ENCODE peak calls at places on chromosomes 3 and 15, in seven cellular contexts. C is adrenal gland, U is body of pancreas, L is lower leg skin, Q is heart left ventricle, H is A549, T is gastrocnemius medialis. I is an unnamed sample.

GRCh38 chr15:36449662-36450145 is 129.7 kb upstream of the CDIN1 start:
- DNase-seq in C (no peak), U (no peak), L (no peak), Q (no peak), H (no peak), T (no peak), I (no peak)

GRCh38 chr3:99805160-99805559 is 12.5 kb upstream of the CMSS1 start:
- DNase-seq in C (no peak), U (no peak), L (no peak), Q (no peak), H (no peak), T (no peak), I (no peak)

GRCh38 chr3:43388909-43389308 is 102.6 kb downstream of the SNRK start:
- DNase-seq in C (no peak), U (no peak), L (no peak), Q (no peak), H (no peak), T (no peak), I (no peak)

GRCh38 chr3:42213417-42213816 is 52.6 kb downstream of the CCK start:
- DNase-seq in C (no peak), U (no peak), L (no peak), Q (no peak), H (no peak), T (peak), I (no peak)

GRCh38 chr3:192935441-192935840 is 17.8 kb upstream of the MB21D2 start:
- DNase-seq in C (no peak), U (no peak), L (no peak), Q (no peak), H (no peak), T (no peak), I (no peak)

GRCh38 chr15:69467636-69468035 is 15.0 kb downstream of the RPLP1 start:
- DNase-seq in C (no peak), U (no peak), L (peak), Q (no peak), H (no peak), T (no peak), I (no peak)

GRCh38 chr15:93091465-93091864 is 2.5 kb upstream of the RGMA start:
- DNase-seq in C (no peak), U (no peak), L (no peak), Q (no peak), H (no peak), T (no peak), I (no peak)

GRCh38 chr3:50503504-50503903 is at the start of gene CACNA2D2:
- DNase-seq in C (no peak), U (peak), L (peak), Q (peak), H (peak), T (peak), I (peak)

GRCh38 chr3:32120480-32120879 is 14.1 kb downstream of the GPD1L start:
- DNase-seq in C (no peak), U (no peak), L (no peak), Q (no peak), H (no peak), T (no peak), I (no peak)

GRCh38 chr15:45112592-45113379 is 1.2 kb downstream of the DUOX2 start:
- DNase-seq in C (no peak), U (no peak), L (no peak), Q (no peak), H (no peak), T (no peak), I (no peak)

GRCh38 chr3:143150979-143151726 is 31.6 kb downstream of the CHST2 start:
- DNase-seq in C (no peak), U (peak), L (no peak), Q (peak), H (no peak), T (no peak), I (no peak)

GRCh38 chr15:43920815-43921214 is 94.0 kb downstream of the WDR76 start:
- DNase-seq in C (no peak), U (no peak), L (no peak), Q (no peak), H (no peak), T (no peak), I (no peak)

GRCh38 chr15:29968099-29968892 is 114.5 kb upstream of the GOLGA8J start:
- DNase-seq in C (no peak), U (peak), L (no peak), Q (no peak), H (peak), T (no peak), I (no peak)

GRCh38 chr15:99123706-99124451 is 19.0 kb downstream of the SYNM start:
- DNase-seq in C (peak), U (peak), L (peak), Q (peak), H (peak), T (peak), I (no peak)

GRCh38 chr3:152385761-152386160 is 117.0 kb downstream of the MBNL1 start:
- DNase-seq in C (no peak), U (no peak), L (no peak), Q (no peak), H (peak), T (no peak), I (no peak)

GRCh38 chr3:131216801-131217200 is 164.8 kb upstream of the NUDT16 start:
- DNase-seq in C (peak), U (no peak), L (no peak), Q (no peak), H (peak), T (no peak), I (no peak)

GRCh38 chr3:88957751-88958452 is 149.5 kb upstream of the EPHA3 start:
- DNase-seq in C (no peak), U (no peak), L (no peak), Q (no peak), H (no peak), T (no peak), I (no peak)

GRCh38 chr3:155241559-155241958 is 51.9 kb downstream of the STRIT1 start:
- DNase-seq in C (no peak), U (no peak), L (no peak), Q (no peak), H (no peak), T (no peak), I (no peak)

GRCh38 chr3:13637953-13638352 is 89.0 kb downstream of the FBLN2 start:
- DNase-seq in C (no peak), U (no peak), L (no peak), Q (no peak), H (no peak), T (no peak), I (no peak)

GRCh38 chr3:29463306-29463705 is 182.4 kb downstream of the RBMS3 start:
- DNase-seq in C (no peak), U (no peak), L (no peak), Q (no peak), H (no peak), T (no peak), I (no peak)

GRCh38 chr3:71542548-71543370 is 40.8 kb downstream of the FOXP1 start:
- DNase-seq in C (peak), U (peak), L (peak), Q (peak), H (peak), T (peak), I (peak)

GRCh38 chr15:52540374-52541012 is 11.8 kb upstream of the MYO5A start:
- DNase-seq in C (no peak), U (no peak), L (no peak), Q (no peak), H (no peak), T (no peak), I (no peak)

GRCh38 chr3:187196573-187197094 is 652 bp upstream of the RTP1 start:
- DNase-seq in C (no peak), U (no peak), L (no peak), Q (no peak), H (no peak), T (no peak), I (no peak)

GRCh38 chr3:118262800-118263402 is 771.7 kb downstream of the IGSF11 start:
- DNase-seq in C (no peak), U (no peak), L (no peak), Q (no peak), H (no peak), T (no peak), I (no peak)

GRCh38 chr3:188043891-188044290 is 110.1 kb upstream of the LPP start:
- DNase-seq in C (no peak), U (no peak), L (no peak), Q (no peak), H (no peak), T (no peak), I (no peak)

GRCh38 chr15:86645861-86646393 is 566.3 kb downstream of the AGBL1 start:
- DNase-seq in C (no peak), U (no peak), L (no peak), Q (no peak), H (no peak), T (no peak), I (no peak)

GRCh38 chr3:174168538-174169254 is 690.4 kb upstream of the NAALADL2 start:
- DNase-seq in C (no peak), U (no peak), L (peak), Q (no peak), H (no peak), T (no peak), I (no peak)

GRCh38 chr15:76024021-76024768 is 12.0 kb upstream of the NRG4 start:
- DNase-seq in C (no peak), U (peak), L (no peak), Q (no peak), H (no peak), T (no peak), I (no peak)

GRCh38 chr3:9009976-9010545 is 46.8 kb upstream of the RAD18 start:
- DNase-seq in C (no peak), U (no peak), L (no peak), Q (no peak), H (no peak), T (no peak), I (no peak)

DNA sequence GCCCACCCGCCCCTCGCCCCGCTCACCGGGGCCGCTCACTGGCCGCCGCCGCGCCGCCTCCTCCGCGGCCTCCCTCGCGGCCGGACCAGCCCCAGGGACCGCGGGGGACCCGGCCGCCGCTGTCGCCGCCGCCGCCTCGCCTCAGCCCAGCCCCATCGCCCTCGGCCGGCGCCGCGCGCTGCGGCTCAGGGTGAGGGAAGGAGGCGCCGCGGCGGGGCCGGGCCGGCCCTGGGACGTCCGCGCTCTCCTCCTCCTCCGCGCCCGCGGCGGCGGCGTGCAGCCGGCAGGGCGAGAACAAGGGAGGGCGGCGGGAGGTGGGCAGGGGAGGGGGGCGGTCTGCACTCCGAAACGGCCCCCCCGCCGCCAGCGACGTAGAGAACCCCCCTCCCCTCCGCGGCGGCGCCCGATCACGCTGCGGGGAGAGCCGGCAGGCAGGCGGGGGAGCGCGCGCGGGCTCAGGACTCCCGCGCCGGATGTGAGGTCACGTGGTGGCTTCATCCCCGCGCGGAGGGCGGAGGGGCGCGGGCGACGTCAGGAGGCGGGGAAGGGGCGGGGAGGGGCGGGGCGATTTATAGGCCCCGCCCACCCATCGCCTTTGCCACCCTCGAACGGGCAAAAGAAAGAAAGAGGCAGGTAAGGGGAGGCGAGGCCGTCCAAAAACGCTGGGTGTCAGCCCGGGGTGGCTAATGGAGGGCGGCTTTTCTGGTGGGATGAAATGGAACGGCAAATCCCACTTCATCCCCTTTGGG is at the start of gene ATP13A3:
- DNase-seq in C (peak), U (peak), L (peak), Q (peak), H (peak), T (peak), I (peak)
- TF ChIP-seq POLR2A in C (peak), U (peak), L (peak), Q (peak), H (peak), T (peak), I (no peak)

GRCh38 chr3:30646961-30647752 is 40.8 kb downstream of the TGFBR2 start:
- DNase-seq in C (no peak), U (no peak), L (no peak), Q (no peak), H (no peak), T (no peak), I (no peak)
- TF ChIP-seq POLR2A in C (no peak), U (no peak), L (no peak), Q (no peak), H (no peak), T (no peak), I (no peak)

GRCh38 chr3:127002195-127003174 is 19.6 kb downstream of the PLXNA1 start:
- DNase-seq in C (peak), U (peak), L (peak), Q (peak), H (no peak), T (peak), I (no peak)
- TF ChIP-seq POLR2A in C (no peak), U (peak), L (no peak), Q (peak), H (no peak), T (no peak), I (no peak)

DNA sequence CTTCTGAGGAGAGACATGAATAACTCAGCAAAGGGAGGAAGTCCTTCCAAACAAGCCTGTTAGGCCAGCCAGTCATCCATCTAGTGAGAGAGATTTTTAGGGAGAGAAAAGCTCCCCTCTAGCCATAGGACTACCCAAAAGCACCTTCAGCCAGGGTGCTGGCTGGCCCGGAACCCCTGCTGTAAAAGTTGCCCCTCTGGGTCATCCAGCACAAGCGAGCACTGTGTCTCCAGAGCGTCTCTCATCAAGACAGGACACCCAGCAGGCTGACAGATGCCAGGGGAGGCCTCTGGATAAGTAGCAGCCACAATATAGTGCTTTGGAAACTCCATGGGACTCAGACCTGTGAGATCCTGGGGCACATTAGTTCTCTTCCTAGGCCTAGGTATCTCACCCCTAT is 24.5 kb downstream of the ANXA2 start:
- DNase-seq in C (no peak), U (no peak), L (no peak), Q (no peak), H (peak), T (peak), I (no peak)
- TF ChIP-seq POLR2A in C (no peak), U (no peak), L (no peak), Q (no peak), H (no peak), T (no peak), I (no peak)

DNA sequence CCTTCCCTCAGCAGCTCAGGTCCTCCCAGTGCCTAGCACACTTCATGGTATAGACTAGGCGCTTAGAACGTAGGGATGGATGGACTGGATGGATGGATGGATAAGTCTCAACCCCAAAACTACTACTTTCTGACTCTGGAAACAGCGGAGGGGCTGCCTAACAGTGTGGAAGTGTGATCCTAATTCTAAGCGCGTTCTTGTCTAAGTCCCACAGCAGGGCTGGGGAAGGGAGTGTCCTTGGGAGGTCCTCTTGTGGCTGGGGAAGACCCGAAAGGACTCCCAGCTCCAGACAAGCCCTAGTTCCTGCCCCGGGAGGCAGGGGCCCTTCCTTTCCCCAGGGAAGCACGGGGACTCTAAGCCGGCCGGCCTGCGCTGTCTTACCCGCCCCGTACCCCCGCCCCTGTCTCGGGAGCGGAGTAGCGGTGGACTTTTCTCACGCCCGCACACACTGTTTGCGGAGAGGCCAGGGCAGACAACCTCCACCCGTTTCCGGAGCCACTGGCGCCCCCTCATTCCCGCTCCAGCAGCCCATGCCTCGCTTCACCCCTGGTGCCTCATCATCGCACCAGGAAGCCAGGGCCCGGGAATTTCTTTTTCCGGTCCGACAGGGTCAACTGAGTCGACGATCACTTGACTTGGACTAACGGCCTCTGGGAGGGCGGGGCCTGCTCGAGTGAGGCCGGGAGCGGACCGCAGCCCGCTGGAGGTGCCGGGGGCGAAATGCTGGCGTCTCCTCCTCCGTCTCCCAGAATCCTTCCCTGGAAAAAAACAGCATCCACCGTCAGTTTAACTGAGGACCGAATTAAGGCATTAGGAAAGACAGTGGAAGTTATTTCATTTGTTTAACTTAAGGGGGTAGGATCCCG is 133.3 kb downstream of the TBC1D2B start:
- DNase-seq in C (peak), U (peak), L (peak), Q (peak), H (peak), T (peak), I (peak)
- TF ChIP-seq POLR2A in C (no peak), U (peak), L (no peak), Q (no peak), H (no peak), T (peak), I (peak)

GRCh38 chr3:150373234-150373633 is 34.9 kb upstream of the TSC22D2 start:
- DNase-seq in C (no peak), U (no peak), L (no peak), Q (no peak), H (no peak), T (no peak), I (no peak)

GRCh38 chr3:150372320-150373118 is 35.6 kb upstream of the TSC22D2 start:
- DNase-seq in C (no peak), U (no peak), L (no peak), Q (no peak), H (peak), T (no peak), I (no peak)

GRCh38 chr3:150370982-150371381 is 37.1 kb upstream of the TSC22D2 start:
- DNase-seq in C (no peak), U (no peak), L (no peak), Q (no peak), H (no peak), T (no peak), I (no peak)

GRCh38 chr3:150370129-150370602 is 37.9 kb upstream of the TSC22D2 start:
- DNase-seq in C (peak), U (peak), L (no peak), Q (peak), H (peak), T (peak), I (no peak)

DNA sequence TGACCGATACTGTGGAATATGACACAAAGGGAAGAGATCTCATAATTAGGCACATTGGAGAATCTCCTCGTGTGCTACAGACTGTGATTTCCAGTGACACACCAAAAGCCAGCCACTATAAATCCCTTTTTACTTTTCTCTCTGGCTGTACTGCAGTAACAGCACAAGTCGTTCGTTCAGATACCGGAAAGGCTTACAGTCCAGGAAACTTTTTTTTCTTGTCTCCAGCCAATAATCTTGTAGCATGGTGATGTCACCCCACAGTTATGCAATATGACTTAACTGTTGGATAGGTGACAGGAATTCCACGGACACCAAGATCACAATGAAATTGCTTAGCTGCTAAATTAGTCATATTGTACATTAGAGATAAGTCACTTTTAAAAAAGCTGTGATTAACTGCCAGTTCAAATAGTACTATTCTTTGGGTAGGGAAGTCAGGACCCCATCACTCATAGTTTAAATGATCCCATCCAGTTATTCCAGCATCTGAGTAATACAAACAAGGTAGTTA is 36.3 kb upstream of the TSC22D2 start:
- DNase-seq in C (peak), U (peak), L (no peak), Q (peak), H (peak), T (peak), I (peak)
- TF ChIP-seq POLR2A in C (peak), U (peak), L (no peak), Q (peak), H (no peak), T (no peak), I (no peak)

DNA sequence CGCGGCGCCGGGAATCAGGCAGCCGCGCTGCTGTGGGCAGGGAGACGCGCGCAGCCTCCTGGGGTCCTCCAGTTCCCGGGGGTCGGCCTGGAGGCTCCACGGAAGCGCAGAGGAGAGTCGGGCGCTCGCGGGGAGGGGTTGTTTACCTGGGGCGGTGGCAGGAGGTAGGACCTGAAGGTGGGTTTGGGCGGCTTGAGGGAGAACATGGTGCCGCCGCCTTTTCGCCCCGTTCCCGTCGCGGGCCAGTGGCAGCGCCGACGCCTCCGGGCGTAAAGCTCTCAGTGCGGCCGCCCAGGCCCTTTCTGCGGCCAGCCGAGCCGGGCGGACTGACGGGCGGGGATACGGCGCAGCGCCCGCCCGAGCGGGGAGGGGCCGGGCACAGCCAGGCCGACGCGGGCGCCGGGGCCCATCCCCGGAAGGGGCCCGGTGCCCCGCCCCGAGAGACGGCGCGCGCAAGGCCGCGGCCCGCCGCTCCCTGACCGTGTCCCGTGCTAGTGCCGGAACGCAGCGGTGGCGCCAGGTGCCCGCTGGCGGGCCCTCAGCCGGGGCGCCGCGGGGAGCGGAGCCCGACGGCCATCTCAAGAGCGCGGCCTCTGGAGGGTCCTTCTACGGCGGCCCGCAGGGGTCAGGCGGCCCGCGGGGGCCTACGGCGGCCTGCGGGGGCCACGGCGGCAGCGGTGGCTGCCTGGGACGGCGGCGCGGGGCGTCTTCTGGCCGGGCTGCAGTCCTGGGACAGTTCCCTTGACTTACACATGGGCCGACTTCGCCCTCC is at the start of gene MTMR10:
- DNase-seq in C (peak), U (peak), L (peak), Q (peak), H (peak), T (peak), I (peak)
- TF ChIP-seq POLR2A in C (peak), U (peak), L (peak), Q (peak), H (peak), T (peak), I (peak)

I was measured in erythroblast.